ENCODE peak calls at places on chromosomes 3 and 15, in seven cellular contexts. E is A549, L is sigmoid colon, Z is esophagus squamous epithelium, W is nephron progenitor cell, O is RWPE1, N is NB4. T is an unnamed sample.

GRCh38 chr3:98581474-98581873 is 11.9 kb downstream of the CPOX start:
- DNase-seq in E (no peak), L (no peak), Z (no peak), W (no peak), O (no peak), N (no peak), T (no peak)

GRCh38 chr3:64104691-64105101 is 81.4 kb upstream of the PSMD6 start:
- DNase-seq in E (no peak), L (no peak), Z (no peak), W (no peak), O (peak; percentile 69), N (no peak), T (no peak)

GRCh38 chr15:66560856-66561525 is 4.8 kb downstream of the LCTL start:
- DNase-seq in E (no peak), L (no peak), Z (no peak), W (no peak), O (no peak), N (no peak), T (no peak)

GRCh38 chr3:136353461-136353860 is 103.3 kb downstream of the PCCB start:
- DNase-seq in E (no peak), L (no peak), Z (no peak), W (no peak), O (no peak), N (no peak), T (no peak)

GRCh38 chr3:57130426-57131209 is 34.5 kb downstream of the IL17RD start:
- DNase-seq in E (no peak), L (no peak), Z (no peak), W (peak; percentile 78), O (no peak), N (no peak), T (no peak)

GRCh38 chr3:121730940-121731687 is 18.4 kb downstream of the GOLGB1 start:
- DNase-seq in E (no peak), L (no peak), Z (no peak), W (no peak), O (peak; percentile 16), N (no peak), T (no peak)

GRCh38 chr15:42720071-42720470 is 16.9 kb downstream of the CDAN1 start:
- DNase-seq in E (no peak), L (no peak), Z (no peak), W (no peak), O (no peak), N (no peak), T (no peak)

GRCh38 chr15:87752250-87752951 is 504.1 kb downstream of the NTRK3 start:
- DNase-seq in E (peak; percentile 60), L (no peak), Z (no peak), W (no peak), O (peak; percentile 88), N (no peak), T (peak; percentile 20)

GRCh38 chr15:77069521-77070121 is 1.3 kb downstream of the TSPAN3 start:
- DNase-seq in E (no peak), L (no peak), Z (no peak), W (no peak), O (no peak), N (peak; percentile 21), T (peak; percentile 57)

GRCh38 chr3:111859061-111859973 is at the start of gene PHLDB2:
- DNase-seq in E (peak; percentile 65), L (peak; percentile 91), Z (no peak), W (peak; percentile 97), O (peak; percentile 82), N (peak; percentile 5), T (peak; percentile 70)

GRCh38 chr3:109195812-109196211 is 59.3 kb downstream of the C3orf85 start:
- DNase-seq in E (peak; percentile 20), L (no peak), Z (no peak), W (no peak), O (peak; percentile 10), N (no peak), T (no peak)

GRCh38 chr3:72797773-72798543 is 50.3 kb downstream of the SHQ1 start:
- DNase-seq in E (no peak), L (no peak), Z (no peak), W (no peak), O (no peak), N (no peak), T (no peak)

GRCh38 chr3:147414369-147415135 is 5.4 kb downstream of the ZIC1 start:
- DNase-seq in E (no peak), L (no peak), Z (no peak), W (no peak), O (no peak), N (no peak), T (no peak)

GRCh38 chr3:51581529-51581928 is 43.0 kb downstream of the RAD54L2 start:
- DNase-seq in E (no peak), L (no peak), Z (no peak), W (no peak), O (no peak), N (no peak), T (no peak)

GRCh38 chr3:105367063-105367405 is 325 bp downstream of the ALCAM start:
- DNase-seq in E (peak; percentile 18), L (peak; percentile 64), Z (no peak), W (peak; percentile 39), O (peak; percentile 12), N (peak; percentile 44), T (peak; percentile 36)

GRCh38 chr15:65914371-65914770 is 45.1 kb downstream of the RAB11A start:
- DNase-seq in E (no peak), L (no peak), Z (no peak), W (no peak), O (no peak), N (no peak), T (no peak)

GRCh38 chr3:16866447-16867025 is 18.2 kb upstream of the PLCL2 start:
- DNase-seq in E (no peak), L (no peak), Z (no peak), W (no peak), O (no peak), N (peak; percentile 68), T (no peak)

GRCh38 chr3:74787008-74787407 is 172.5 kb upstream of the CNTN3 start:
- DNase-seq in E (no peak), L (no peak), Z (no peak), W (no peak), O (no peak), N (no peak), T (no peak)

GRCh38 chr15:37098468-37099320 is 1.7 kb downstream of the MEIS2 start:
- DNase-seq in E (peak; percentile 17), L (peak; percentile 76), Z (no peak), W (peak; percentile 57), O (peak; percentile 48), N (peak; percentile 66), T (peak; percentile 13)

GRCh38 chr3:156535162-156535627 is 19.7 kb downstream of the SSR3 start:
- DNase-seq in E (peak; percentile 62), L (peak; percentile 94), Z (no peak), W (no peak), O (peak; percentile 73), N (peak; percentile 82), T (peak; percentile 76)

GRCh38 chr3:11240496-11240895 is 31.7 kb upstream of the ATG7 start:
- DNase-seq in E (no peak), L (no peak), Z (no peak), W (no peak), O (no peak), N (no peak), T (no peak)

GRCh38 chr3:22117751-22118346 is 366.8 kb upstream of the ZNF385D start:
- DNase-seq in E (no peak), L (no peak), Z (no peak), W (no peak), O (peak; percentile 3), N (peak; percentile 53), T (no peak)

GRCh38 chr3:134074790-134075567 is 45.3 kb upstream of the SLCO2A1 start:
- DNase-seq in E (no peak), L (no peak), Z (no peak), W (no peak), O (no peak), N (no peak), T (no peak)

GRCh38 chr15:74176262-74177208 is 3.0 kb downstream of the ISLR start:
- DNase-seq in E (no peak), L (peak; percentile 64), Z (no peak), W (no peak), O (no peak), N (no peak), T (no peak)

GRCh38 chr15:100759116-100759515 is 120.5 kb upstream of the ALDH1A3 start:
- DNase-seq in E (no peak), L (no peak), Z (no peak), W (no peak), O (no peak), N (no peak), T (no peak)

GRCh38 chr15:69474291-69474690 is 21.7 kb downstream of the RPLP1 start:
- DNase-seq in E (no peak), L (no peak), Z (no peak), W (no peak), O (no peak), N (no peak), T (no peak)

GRCh38 chr3:154364849-154365248 is 40.6 kb upstream of the DHX36 start:
- DNase-seq in E (no peak), L (no peak), Z (no peak), W (no peak), O (no peak), N (no peak), T (peak; percentile 57)

GRCh38 chr3:119559441-119559963 is at the start of gene CD80:
- DNase-seq in E (peak; percentile 55), L (peak; percentile 73), Z (peak; percentile 30), W (peak; percentile 8), O (peak; percentile 19), N (peak; percentile 78), T (peak; percentile 62)
- TF ChIP-seq CTCF in E (peak; percentile 64), L (peak; percentile 9), Z (peak; percentile 24), W (no peak), O (no peak), N (peak; percentile 9), T (peak; percentile 47)

GRCh38 chr3:24088782-24089181 is 143.7 kb downstream of the NR1D2 start:
- DNase-seq in E (peak; percentile 19), L (no peak), Z (no peak), W (no peak), O (peak; percentile 25), N (peak; percentile 10), T (no peak)
- TF ChIP-seq CTCF in E (no peak), L (no peak), Z (no peak), W (no peak), O (peak; percentile 42), N (peak; percentile 22), T (no peak)

DNA sequence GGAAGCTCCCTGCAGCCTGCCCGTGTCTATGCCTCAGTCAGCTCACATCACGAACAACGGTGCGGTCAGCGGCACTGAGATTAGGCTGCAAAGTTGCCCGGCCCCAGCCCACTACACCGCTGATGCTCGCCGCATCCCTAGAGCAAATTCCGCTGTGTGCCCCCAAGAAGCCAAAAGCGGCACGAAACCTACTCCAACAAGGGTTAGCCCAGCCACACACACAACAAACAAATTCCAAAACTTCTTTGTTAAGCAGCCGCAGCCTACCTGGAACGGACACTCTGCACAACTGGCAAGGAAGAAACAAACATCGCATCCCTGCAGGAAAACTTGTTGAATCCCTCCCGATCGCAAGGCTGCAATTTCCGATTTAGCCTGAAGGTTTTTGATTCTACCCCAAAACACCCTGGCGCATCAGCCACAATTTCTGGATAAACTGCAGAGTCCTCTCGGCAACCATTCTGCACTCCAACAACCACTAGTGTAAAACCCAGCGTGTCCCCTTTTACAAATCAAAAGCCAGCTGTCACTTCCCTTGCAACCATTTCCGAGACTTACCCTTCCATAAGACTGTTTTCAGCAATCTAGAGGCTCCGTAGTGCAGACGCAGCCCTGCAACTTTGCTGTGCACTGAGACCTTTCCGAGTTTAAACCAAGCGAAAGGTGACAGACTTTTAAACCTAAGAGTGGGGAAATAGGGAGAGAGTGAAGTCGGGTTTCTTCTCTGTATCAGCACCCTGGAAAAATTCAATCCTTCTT is 425 bp downstream of the ROBO1 start:
- DNase-seq in E (no peak), L (no peak), Z (no peak), W (peak; percentile 48), O (no peak), N (no peak), T (no peak)
- TF ChIP-seq CTCF in E (no peak), L (no peak), Z (no peak), W (peak; percentile 35), O (no peak), N (no peak), T (no peak)

GRCh38 chr15:75452968-75453702 is 1.6 kb upstream of the SIN3A start:
- DNase-seq in E (peak; percentile 25), L (peak; percentile 87), Z (peak; percentile 42), W (peak; percentile 54), O (no peak), N (peak; percentile 89), T (peak; percentile 59)
- TF ChIP-seq CTCF in E (peak; percentile 44), L (no peak), Z (no peak), W (no peak), O (peak; percentile 36), N (peak; percentile 51), T (no peak)